ENCODE peak calls at places on chromosomes 1 and 21, in nine cellular contexts. C, V, M, L, H, F, N, G and T are unnamed samples.

GRCh38 chr1:29713857-29714256 is 477.5 kb downstream of the PTPRU start:
- DNase-seq in C (peak; percentile 41), V (no peak), M (no peak), L (no peak), H (no peak), F (no peak), N (no peak), G (no peak), T (peak; percentile 30)

GRCh38 chr1:8217011-8217711 is 100.8 kb upstream of the SLC45A1 start:
- DNase-seq in C (no peak), V (no peak), M (peak; percentile 50), L (no peak), H (peak; percentile 34), F (peak; percentile 9), N (no peak), G (no peak), T (no peak)

GRCh38 chr1:18956189-18957135 is at the start of gene IFFO2:
- DNase-seq in C (peak; percentile 91), V (peak; percentile 89), M (peak; percentile 98), L (peak; percentile 100), H (peak; percentile 94), F (peak; percentile 96), N (peak; percentile 61), G (peak; percentile 98), T (peak; percentile 69)

GRCh38 chr21:41600961-41601572 is 93.1 kb upstream of the TMPRSS2 start:
- DNase-seq in C (no peak), V (no peak), M (no peak), L (no peak), H (no peak), F (no peak), N (no peak), G (no peak), T (no peak)

GRCh38 chr1:31938184-31938975 is at the start of gene PTP4A2:
- DNase-seq in C (peak; percentile 97), V (peak; percentile 98), M (peak; percentile 96), L (peak; percentile 75), H (peak; percentile 95), F (peak; percentile 85), N (peak; percentile 94), G (peak; percentile 82), T (peak; percentile 79)

GRCh38 chr1:211326528-211327340 is at the start of gene TRAF5:
- DNase-seq in C (peak; percentile 58), V (peak; percentile 82), M (peak; percentile 61), L (peak; percentile 44), H (peak; percentile 63), F (peak; percentile 46), N (peak; percentile 43), G (peak; percentile 36), T (peak; percentile 41)

GRCh38 chr1:61053281-61053711 is 29.1 kb upstream of the NFIA start:
- DNase-seq in C (no peak), V (no peak), M (no peak), L (no peak), H (no peak), F (no peak), N (no peak), G (no peak), T (no peak)

GRCh38 chr1:212754715-212755114 is 36.9 kb downstream of the NSL1 start:
- DNase-seq in C (no peak), V (no peak), M (no peak), L (no peak), H (no peak), F (no peak), N (no peak), G (no peak), T (no peak)

GRCh38 chr1:96596226-96596625 is 125.4 kb upstream of the PTBP2 start:
- DNase-seq in C (peak; percentile 58), V (peak; percentile 22), M (no peak), L (no peak), H (peak; percentile 49), F (no peak), N (no peak), G (no peak), T (peak; percentile 7)

GRCh38 chr21:35649186-35649585 is 411.1 kb downstream of the SETD4 start:
- DNase-seq in C (peak; percentile 11), V (peak; percentile 73), M (no peak), L (no peak), H (peak; percentile 60), F (no peak), N (no peak), G (no peak), T (peak; percentile 50)

GRCh38 chr1:7106442-7107108 is 321.3 kb downstream of the CAMTA1 start:
- DNase-seq in C (no peak), V (no peak), M (no peak), L (no peak), H (no peak), F (no peak), N (no peak), G (no peak), T (no peak)

GRCh38 chr1:217717959-217718358 is 86.8 kb downstream of the SPATA17 start:
- DNase-seq in C (no peak), V (no peak), M (no peak), L (no peak), H (no peak), F (no peak), N (no peak), G (no peak), T (no peak)

GRCh38 chr1:197595244-197595904 is 179.9 kb downstream of the DENND1B start:
- DNase-seq in C (no peak), V (no peak), M (no peak), L (no peak), H (no peak), F (no peak), N (peak; percentile 13), G (no peak), T (no peak)